ENCODE peak calls at places on chromosome 17, in seven cellular contexts. One of them, this sample, is unnamed. For H3K9me3, the result is how much of the 10 kb centered on the place peaks cover.

GRCh38 chr17:30200086-30200485 is 35.4 kb downstream of the SLC6A4 start:
- DNase-seq in heart right ventricle: no peak
- DNase-seq in hepatocyte: no peak
- DNase-seq in ovary: no peak
- DNase-seq in prostate gland: no peak
- DNase-seq in CD8-positive, alpha-beta memory T cell: no peak
- DNase-seq in uterus: no peak
- DNase-seq in this sample: no peak

GRCh38 chr17:59757881-59758385 is 50.5 kb downstream of the VMP1 start:
- DNase-seq in heart right ventricle: no peak
- DNase-seq in hepatocyte: no peak
- DNase-seq in ovary: no peak
- DNase-seq in prostate gland: no peak
- DNase-seq in CD8-positive, alpha-beta memory T cell: no peak
- DNase-seq in uterus: no peak
- DNase-seq in this sample: no peak

GRCh38 chr17:6072157-6072556 is 2.0 kb downstream of the WSCD1 start:
- DNase-seq in heart right ventricle: no peak
- DNase-seq in hepatocyte: no peak
- DNase-seq in ovary: no peak
- DNase-seq in prostate gland: no peak
- DNase-seq in CD8-positive, alpha-beta memory T cell: peak
- DNase-seq in uterus: no peak
- DNase-seq in this sample: no peak

GRCh38 chr17:45225964-45226530 is 4.4 kb downstream of the FMNL1 start:
- DNase-seq in heart right ventricle: peak
- DNase-seq in hepatocyte: no peak
- DNase-seq in ovary: no peak
- DNase-seq in prostate gland: no peak
- DNase-seq in CD8-positive, alpha-beta memory T cell: peak
- DNase-seq in uterus: peak
- DNase-seq in this sample: peak

GRCh38 chr17:70968302-70968701 is 799.0 kb downstream of the KCNJ2 start:
- DNase-seq in heart right ventricle: no peak
- DNase-seq in hepatocyte: no peak
- DNase-seq in ovary: no peak
- DNase-seq in prostate gland: no peak
- DNase-seq in CD8-positive, alpha-beta memory T cell: no peak
- DNase-seq in uterus: no peak
- DNase-seq in this sample: no peak

GRCh38 chr17:40304464-40304863 is 4.5 kb upstream of the RARA start:
- DNase-seq in heart right ventricle: no peak
- DNase-seq in hepatocyte: no peak
- DNase-seq in ovary: no peak
- DNase-seq in prostate gland: no peak
- DNase-seq in CD8-positive, alpha-beta memory T cell: no peak
- DNase-seq in uterus: no peak
- DNase-seq in this sample: no peak

GRCh38 chr17:49061524-49061943 is 64.3 kb downstream of the IGF2BP1 start:
- DNase-seq in heart right ventricle: no peak
- DNase-seq in hepatocyte: no peak
- DNase-seq in ovary: no peak
- DNase-seq in prostate gland: no peak
- DNase-seq in CD8-positive, alpha-beta memory T cell: no peak
- DNase-seq in uterus: no peak
- DNase-seq in this sample: no peak

GRCh38 chr17:73189417-73190099 is 3.3 kb upstream of the COG1 start:
- DNase-seq in heart right ventricle: no peak
- DNase-seq in hepatocyte: peak
- DNase-seq in ovary: no peak
- DNase-seq in prostate gland: peak
- DNase-seq in CD8-positive, alpha-beta memory T cell: no peak
- DNase-seq in uterus: no peak
- DNase-seq in this sample: no peak

GRCh38 chr17:14918540-14918939 is 346.6 kb downstream of the PMP22 start:
- DNase-seq in heart right ventricle: no peak
- DNase-seq in hepatocyte: no peak
- DNase-seq in ovary: no peak
- DNase-seq in prostate gland: no peak
- DNase-seq in CD8-positive, alpha-beta memory T cell: no peak
- DNase-seq in uterus: no peak
- DNase-seq in this sample: no peak

GRCh38 chr17:65181237-65182061 is 44.3 kb downstream of the RGS9 start:
- DNase-seq in heart right ventricle: no peak
- DNase-seq in hepatocyte: no peak
- DNase-seq in ovary: no peak
- DNase-seq in prostate gland: no peak
- DNase-seq in CD8-positive, alpha-beta memory T cell: no peak
- DNase-seq in uterus: no peak
- DNase-seq in this sample: no peak

GRCh38 chr17:80615311-80615710 is 70.7 kb downstream of the RPTOR start:
- DNase-seq in heart right ventricle: no peak
- DNase-seq in hepatocyte: no peak
- DNase-seq in ovary: no peak
- DNase-seq in prostate gland: no peak
- DNase-seq in CD8-positive, alpha-beta memory T cell: no peak
- DNase-seq in uterus: no peak
- DNase-seq in this sample: no peak

GRCh38 chr17:72569193-72569946 is 448.6 kb downstream of the SOX9 start:
- DNase-seq in heart right ventricle: no peak
- DNase-seq in hepatocyte: no peak
- DNase-seq in ovary: no peak
- DNase-seq in prostate gland: no peak
- DNase-seq in CD8-positive, alpha-beta memory T cell: no peak
- DNase-seq in uterus: no peak
- DNase-seq in this sample: no peak

GRCh38 chr17:29495011-29495410 is 71.8 kb downstream of the ABHD15 start:
- DNase-seq in heart right ventricle: no peak
- DNase-seq in hepatocyte: no peak
- DNase-seq in ovary: no peak
- DNase-seq in prostate gland: no peak
- DNase-seq in CD8-positive, alpha-beta memory T cell: no peak
- DNase-seq in uterus: no peak
- DNase-seq in this sample: no peak

GRCh38 chr17:53722407-53722806 is 100.3 kb upstream of the KIF2B start:
- DNase-seq in heart right ventricle: no peak
- DNase-seq in hepatocyte: peak
- DNase-seq in ovary: no peak
- DNase-seq in prostate gland: no peak
- DNase-seq in CD8-positive, alpha-beta memory T cell: no peak
- DNase-seq in uterus: no peak
- DNase-seq in this sample: no peak

GRCh38 chr17:7408341-7408740 is 696 bp downstream of the NLGN2 start:
- DNase-seq in heart right ventricle: no peak
- DNase-seq in hepatocyte: no peak
- DNase-seq in ovary: no peak
- DNase-seq in prostate gland: no peak
- DNase-seq in CD8-positive, alpha-beta memory T cell: peak
- DNase-seq in uterus: no peak
- DNase-seq in this sample: no peak

GRCh38 chr17:7589891-7590611 is at the start of gene SOX15:
- DNase-seq in heart right ventricle: no peak
- DNase-seq in hepatocyte: peak
- DNase-seq in ovary: no peak
- DNase-seq in prostate gland: peak
- DNase-seq in CD8-positive, alpha-beta memory T cell: no peak
- DNase-seq in uterus: no peak
- DNase-seq in this sample: no peak

GRCh38 chr17:5584971-5585794 is 874 bp upstream of the NLRP1 start:
- DNase-seq in heart right ventricle: no peak
- DNase-seq in hepatocyte: no peak
- DNase-seq in ovary: no peak
- DNase-seq in prostate gland: no peak
- DNase-seq in CD8-positive, alpha-beta memory T cell: no peak
- DNase-seq in uterus: no peak
- DNase-seq in this sample: no peak

GRCh38 chr17:10429416-10430045 is 7.8 kb upstream of the MYH8 start:
- DNase-seq in heart right ventricle: no peak
- DNase-seq in hepatocyte: no peak
- DNase-seq in ovary: no peak
- DNase-seq in prostate gland: no peak
- DNase-seq in CD8-positive, alpha-beta memory T cell: no peak
- DNase-seq in uterus: no peak
- DNase-seq in this sample: no peak

GRCh38 chr17:2975469-2975958 is 87.9 kb downstream of the OR1D5 start:
- DNase-seq in heart right ventricle: no peak
- DNase-seq in hepatocyte: no peak
- DNase-seq in ovary: peak
- DNase-seq in prostate gland: peak
- DNase-seq in CD8-positive, alpha-beta memory T cell: no peak
- DNase-seq in uterus: no peak
- DNase-seq in this sample: no peak

GRCh38 chr17:74244128-74244527 is 29.9 kb upstream of the DNAI2 start:
- DNase-seq in heart right ventricle: no peak
- DNase-seq in hepatocyte: no peak
- DNase-seq in ovary: no peak
- DNase-seq in prostate gland: no peak
- DNase-seq in CD8-positive, alpha-beta memory T cell: no peak
- DNase-seq in uterus: no peak
- DNase-seq in this sample: no peak

DNA sequence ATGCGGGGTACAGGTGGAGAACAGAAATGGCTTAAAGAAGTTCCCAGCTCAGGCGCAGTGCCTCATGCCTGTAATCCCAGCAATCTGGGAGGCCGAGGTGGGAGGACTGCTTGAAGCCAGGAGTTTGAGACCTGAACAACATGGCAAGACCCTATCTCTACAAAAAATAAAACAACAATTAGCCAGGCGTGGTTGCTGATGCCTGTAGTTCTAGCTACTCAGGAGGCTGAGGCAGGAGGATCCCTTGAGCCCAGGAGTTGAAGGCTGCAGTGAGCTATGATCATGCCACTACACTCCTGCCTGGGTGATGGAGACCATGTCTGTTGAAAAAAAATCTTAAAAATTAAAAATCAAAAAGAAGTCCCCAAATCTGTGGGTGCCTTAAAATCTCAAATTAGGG is 228.3 kb upstream of the WSB1 start:
- DNase-seq in heart right ventricle: no peak
- DNase-seq in hepatocyte: no peak
- DNase-seq in ovary: no peak
- DNase-seq in prostate gland: no peak
- DNase-seq in CD8-positive, alpha-beta memory T cell: no peak
- DNase-seq in uterus: no peak
- DNase-seq in this sample: no peak
- H3K9me3 ChIP-seq in heart right ventricle: under half
- H3K9me3 ChIP-seq in hepatocyte: under half
- H3K9me3 ChIP-seq in ovary: under half
- H3K9me3 ChIP-seq in prostate gland: under half
- H3K9me3 ChIP-seq in CD8-positive, alpha-beta memory T cell: under half
- H3K9me3 ChIP-seq in uterus: under half
- H3K9me3 ChIP-seq in this sample: under half

DNA sequence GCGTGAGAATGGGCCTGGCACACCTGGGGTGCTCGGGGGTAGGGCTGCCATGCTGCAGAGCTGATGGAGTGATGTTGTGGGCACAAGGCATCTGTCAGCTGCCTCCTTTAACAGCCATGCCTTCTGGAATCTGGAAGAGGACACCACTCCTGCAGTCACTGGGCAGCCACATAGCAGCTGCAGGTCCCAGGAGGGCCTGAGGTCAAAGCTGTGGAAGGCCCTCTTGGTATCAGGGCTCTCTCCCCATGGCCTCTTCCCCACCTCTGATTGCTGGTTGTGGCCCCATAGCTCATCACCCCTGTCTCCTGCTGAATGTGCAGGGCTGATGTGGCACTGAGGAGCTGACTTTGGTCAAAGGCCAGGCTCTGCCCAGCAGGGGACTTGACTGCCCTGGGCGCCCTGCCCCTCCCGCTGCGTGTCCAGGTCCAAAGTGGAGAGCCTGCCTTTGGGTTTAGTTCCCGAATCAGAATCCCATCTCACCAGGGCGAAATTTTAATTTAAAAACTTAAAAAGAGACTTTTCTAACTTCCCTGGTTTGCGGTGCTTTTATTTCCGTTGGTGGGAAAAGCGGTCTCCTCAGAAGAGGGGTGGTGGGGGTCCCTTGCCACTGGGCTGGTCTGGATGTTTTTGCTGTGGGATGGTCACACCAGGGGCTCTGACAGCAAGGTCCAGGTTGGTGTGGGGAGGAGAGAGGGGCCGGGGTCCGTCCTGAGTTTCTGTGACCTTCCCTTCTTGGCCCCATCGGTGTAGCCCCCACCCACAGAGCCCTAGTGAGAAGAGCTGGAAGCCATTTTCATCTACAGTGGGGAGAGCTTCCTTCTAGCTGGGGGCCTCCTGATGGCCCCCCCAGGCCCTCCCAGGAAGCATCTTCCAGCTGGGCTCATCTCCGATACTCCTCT is 5.9 kb downstream of the UBALD2 start:
- DNase-seq in heart right ventricle: no peak
- DNase-seq in hepatocyte: no peak
- DNase-seq in ovary: no peak
- DNase-seq in prostate gland: no peak
- DNase-seq in CD8-positive, alpha-beta memory T cell: peak
- DNase-seq in uterus: no peak
- DNase-seq in this sample: no peak
- H3K9me3 ChIP-seq in heart right ventricle: under half
- H3K9me3 ChIP-seq in hepatocyte: under half
- H3K9me3 ChIP-seq in ovary: under half
- H3K9me3 ChIP-seq in prostate gland: under half
- H3K9me3 ChIP-seq in CD8-positive, alpha-beta memory T cell: under half
- H3K9me3 ChIP-seq in uterus: under half
- H3K9me3 ChIP-seq in this sample: under half

GRCh38 chr17:83203472-83204221 is 124.2 kb downstream of the METRNL start:
- DNase-seq in heart right ventricle: no peak
- DNase-seq in hepatocyte: no peak
- DNase-seq in ovary: peak
- DNase-seq in prostate gland: peak
- DNase-seq in CD8-positive, alpha-beta memory T cell: peak
- DNase-seq in uterus: peak
- DNase-seq in this sample: peak

GRCh38 chr17:83201206-83202001 is 122.0 kb downstream of the METRNL start:
- DNase-seq in heart right ventricle: peak
- DNase-seq in hepatocyte: no peak
- DNase-seq in ovary: no peak
- DNase-seq in prostate gland: peak
- DNase-seq in CD8-positive, alpha-beta memory T cell: peak
- DNase-seq in uterus: no peak
- DNase-seq in this sample: no peak

GRCh38 chr17:83203073-83203471 is 123.7 kb downstream of the METRNL start:
- DNase-seq in heart right ventricle: no peak
- DNase-seq in hepatocyte: peak
- DNase-seq in ovary: peak
- DNase-seq in prostate gland: peak
- DNase-seq in CD8-positive, alpha-beta memory T cell: peak
- DNase-seq in uterus: peak
- DNase-seq in this sample: no peak

GRCh38 chr17:83200746-83201145 is 121.3 kb downstream of the METRNL start:
- DNase-seq in heart right ventricle: peak
- DNase-seq in hepatocyte: no peak
- DNase-seq in ovary: peak
- DNase-seq in prostate gland: no peak
- DNase-seq in CD8-positive, alpha-beta memory T cell: no peak
- DNase-seq in uterus: no peak
- DNase-seq in this sample: no peak

GRCh38 chr17:83202002-83203000 is 122.9 kb downstream of the METRNL start:
- DNase-seq in heart right ventricle: peak
- DNase-seq in hepatocyte: no peak
- DNase-seq in ovary: no peak
- DNase-seq in prostate gland: peak
- DNase-seq in CD8-positive, alpha-beta memory T cell: peak
- DNase-seq in uterus: no peak
- DNase-seq in this sample: no peak
- H3K9me3 ChIP-seq in heart right ventricle: under half
- H3K9me3 ChIP-seq in hepatocyte: under half
- H3K9me3 ChIP-seq in ovary: under half
- H3K9me3 ChIP-seq in prostate gland: under half
- H3K9me3 ChIP-seq in CD8-positive, alpha-beta memory T cell: under half
- H3K9me3 ChIP-seq in uterus: under half
- H3K9me3 ChIP-seq in this sample: under half

GRCh38 chr17:22669721-22670120 is 977.4 kb downstream of the KCNJ18 start:
- DNase-seq in heart right ventricle: no peak
- DNase-seq in hepatocyte: no peak
- DNase-seq in ovary: no peak
- DNase-seq in prostate gland: no peak
- DNase-seq in CD8-positive, alpha-beta memory T cell: no peak
- DNase-seq in uterus: no peak
- DNase-seq in this sample: no peak
- H3K9me3 ChIP-seq in heart right ventricle: under half
- H3K9me3 ChIP-seq in hepatocyte: under half
- H3K9me3 ChIP-seq in ovary: under half
- H3K9me3 ChIP-seq in prostate gland: under half
- H3K9me3 ChIP-seq in CD8-positive, alpha-beta memory T cell: under half
- H3K9me3 ChIP-seq in uterus: under half
- H3K9me3 ChIP-seq in this sample: under half